ENCODE peak calls at places on chromosomes 12 and 14, in eight cellular contexts. G, I, S, Q, X, W, F and U are unnamed samples.

GRCh38 chr14:59585891-59586554 is 9.4 kb upstream of the CCDC175 start:
- DNase-seq in G (peak; percentile 34), I (no peak), S (no peak), Q (peak; percentile 11), X (no peak), W (no peak), F (no peak), U (no peak)

GRCh38 chr14:35215110-35215872 is 76.9 kb upstream of the PSMA6 start:
- DNase-seq in G (no peak), I (no peak), S (no peak), Q (peak; percentile 62), X (no peak), W (no peak), F (no peak), U (no peak)

GRCh38 chr14:92022036-92022435 is 17.8 kb downstream of the TRIP11 start:
- DNase-seq in G (no peak), I (no peak), S (no peak), Q (no peak), X (no peak), W (no peak), F (no peak), U (no peak)

GRCh38 chr12:24038211-24038997 is 88.9 kb upstream of the SOX5 start:
- DNase-seq in G (no peak), I (no peak), S (no peak), Q (no peak), X (no peak), W (no peak), F (no peak), U (no peak)

GRCh38 chr12:128687851-128688250 is 135.9 kb downstream of the SLC15A4 start:
- DNase-seq in G (no peak), I (no peak), S (no peak), Q (no peak), X (no peak), W (no peak), F (no peak), U (no peak)

GRCh38 chr14:44657688-44658388 is 150.8 kb upstream of the FSCB start:
- DNase-seq in G (no peak), I (no peak), S (no peak), Q (no peak), X (no peak), W (no peak), F (no peak), U (no peak)

GRCh38 chr14:95535226-95536021 is 574 bp downstream of the GLRX5 start:
- DNase-seq in G (no peak), I (no peak), S (peak; percentile 17), Q (peak; percentile 32), X (peak; percentile 63), W (no peak), F (no peak), U (no peak)

GRCh38 chr12:110516995-110517394 is 14.9 kb downstream of the RAD9B start:
- DNase-seq in G (no peak), I (no peak), S (no peak), Q (no peak), X (no peak), W (no peak), F (no peak), U (no peak)

GRCh38 chr14:53128303-53128702 is 24.8 kb downstream of the DDHD1 start:
- DNase-seq in G (no peak), I (no peak), S (no peak), Q (no peak), X (no peak), W (no peak), F (no peak), U (no peak)

GRCh38 chr12:54984602-54985376 is at the start of gene TESPA1:
- DNase-seq in G (peak; percentile 17), I (no peak), S (peak; percentile 21), Q (no peak), X (no peak), W (no peak), F (peak; percentile 11), U (no peak)

GRCh38 chr14:32202941-32203882 is at the start of gene RNU6-8:
- DNase-seq in G (peak; percentile 61), I (peak; percentile 78), S (peak; percentile 85), Q (peak; percentile 88), X (peak; percentile 95), W (peak; percentile 85), F (peak; percentile 89), U (no peak)

GRCh38 chr14:69107407-69108003 is 45.4 kb downstream of the DCAF5 start:
- DNase-seq in G (no peak), I (peak; percentile 48), S (peak; percentile 44), Q (peak; percentile 76), X (peak; percentile 61), W (no peak), F (peak; percentile 54), U (no peak)

GRCh38 chr14:66650491-66650911 is 142.6 kb downstream of the GPHN start:
- DNase-seq in G (no peak), I (no peak), S (no peak), Q (peak; percentile 78), X (no peak), W (no peak), F (no peak), U (no peak)

GRCh38 chr14:23030936-23031335 is 3.8 kb downstream of the PSMB5 start:
- DNase-seq in G (no peak), I (no peak), S (no peak), Q (no peak), X (no peak), W (no peak), F (no peak), U (no peak)

GRCh38 chr14:23035303-23036164 is 834 bp upstream of the PSMB5 start:
- DNase-seq in G (no peak), I (no peak), S (no peak), Q (no peak), X (no peak), W (no peak), F (no peak), U (no peak)

GRCh38 chr14:23040100-23040499 is 1.9 kb upstream of the PSMB11 start:
- DNase-seq in G (no peak), I (no peak), S (no peak), Q (no peak), X (no peak), W (no peak), F (no peak), U (no peak)

GRCh38 chr14:23033801-23034497 is 751 bp downstream of the PSMB5 start:
- DNase-seq in G (no peak), I (no peak), S (no peak), Q (no peak), X (no peak), W (no peak), F (no peak), U (no peak)

DNA sequence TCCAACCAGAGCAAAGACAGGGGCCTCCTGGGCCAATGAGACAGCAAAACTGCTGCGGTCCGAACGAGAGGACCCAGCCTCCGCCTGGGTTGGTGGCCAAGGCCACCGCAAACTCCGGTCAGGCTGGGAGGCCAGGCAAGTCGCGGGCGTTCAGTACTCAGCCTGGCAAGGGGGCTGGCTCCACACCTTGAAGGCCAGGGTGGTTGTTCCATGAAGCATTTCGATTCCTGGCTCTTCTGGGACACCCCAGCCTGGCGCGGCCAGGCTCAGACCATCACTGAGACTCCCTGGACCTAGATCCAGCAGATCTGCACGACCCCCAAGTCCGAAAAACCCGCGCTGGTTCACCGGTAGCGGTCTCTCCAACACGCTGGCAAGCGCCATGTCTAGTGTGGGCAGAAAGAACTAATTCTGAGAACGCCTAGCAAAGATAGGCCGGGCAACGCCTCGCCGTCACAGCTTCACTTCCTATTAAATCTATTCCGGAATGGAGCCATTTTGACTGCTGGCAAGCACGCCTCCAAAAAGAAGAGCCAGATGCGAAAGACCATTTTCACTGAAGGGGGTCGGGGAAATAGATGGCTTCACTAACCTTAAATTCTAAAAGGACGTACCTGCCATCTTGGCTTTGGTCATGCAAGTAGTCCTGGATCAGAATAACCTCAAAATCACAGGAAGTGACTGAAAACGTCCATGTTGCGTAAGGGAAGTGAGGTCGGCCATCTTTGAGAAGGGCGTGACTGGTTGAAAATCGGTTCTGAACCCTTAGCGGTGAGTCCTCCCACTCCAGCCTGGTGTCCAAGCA is at the start of gene PSMB5:
- DNase-seq in G (peak; percentile 98), I (peak; percentile 84), S (peak; percentile 91), Q (peak; percentile 97), X (peak; percentile 90), W (peak; percentile 80), F (peak; percentile 92), U (peak; percentile 94)
- TF ChIP-seq POLR2AphosphoS5 in G (peak; percentile 56), I (peak; percentile 72), S (peak; percentile 73), Q (peak; percentile 82), X (peak; percentile 91), W (peak; percentile 31), F (peak; percentile 90), U (peak; percentile 73)

DNA sequence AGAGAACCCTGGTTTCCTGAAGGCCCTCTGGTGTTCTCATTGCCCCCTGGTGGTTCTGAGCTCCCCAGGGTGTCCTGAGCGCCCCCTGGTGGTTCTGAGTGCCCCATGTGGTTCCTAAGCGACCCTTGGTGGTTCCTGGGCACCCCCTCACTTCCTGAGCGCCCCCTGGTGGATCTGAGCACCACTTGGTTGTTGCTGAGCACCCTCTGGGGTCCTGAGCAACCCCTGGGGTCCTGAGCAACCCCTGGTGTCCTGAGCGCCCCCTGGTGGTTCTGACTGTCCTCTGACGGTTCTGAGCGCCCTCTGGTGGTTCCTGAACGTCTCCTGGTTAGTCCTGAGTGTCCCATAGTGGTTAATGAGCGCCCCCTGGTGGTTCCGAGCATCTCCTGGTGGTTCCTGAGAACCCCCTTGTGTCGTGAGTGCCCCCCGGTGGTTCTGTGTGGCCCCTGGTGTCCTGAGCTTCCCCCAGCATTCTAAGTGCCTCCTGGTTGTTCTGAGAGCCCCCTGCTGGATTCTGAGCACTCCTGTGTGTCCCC is 568.3 kb downstream of the TMEM121 start:
- DNase-seq in G (peak; percentile 16), I (no peak), S (no peak), Q (no peak), X (no peak), W (peak; percentile 48), F (no peak), U (no peak)
- TF ChIP-seq CTCF in G (peak; percentile 8), I (peak; percentile 82), S (no peak), Q (no peak), X (no peak), W (peak; percentile 98), F (no peak), U (no peak)

DNA sequence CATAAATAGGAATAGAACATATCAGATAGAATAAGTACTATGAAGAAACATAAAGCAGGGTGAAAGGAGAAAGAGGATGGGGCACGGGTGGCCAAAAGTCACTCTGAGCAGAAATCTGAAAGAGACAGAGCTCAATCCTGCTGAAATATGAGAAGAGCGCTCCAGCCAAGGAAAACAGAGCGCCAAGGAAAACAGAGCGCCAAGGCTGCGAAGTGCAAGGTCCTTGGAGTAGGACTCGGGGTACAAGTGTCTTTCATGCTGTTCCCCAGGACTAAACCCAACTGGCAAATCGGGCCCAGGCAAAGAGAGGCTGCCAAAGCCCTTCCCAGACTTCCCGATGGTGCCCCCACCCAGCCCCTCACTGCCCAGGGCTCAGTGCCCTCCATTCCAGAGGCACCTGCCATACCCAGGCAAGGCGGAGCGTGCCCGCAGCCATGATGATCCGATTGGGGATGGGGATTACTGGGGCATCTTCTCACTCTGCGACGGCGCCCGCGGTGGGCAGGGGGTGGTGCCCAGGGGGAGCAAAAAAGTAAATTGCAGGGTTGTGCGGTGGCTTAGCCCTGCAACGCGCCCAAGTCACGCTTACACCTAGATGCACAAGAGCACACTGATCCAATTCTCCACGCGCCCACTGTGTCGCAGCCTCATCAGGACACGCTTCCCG is 1.7 kb downstream of the LTBP2 start:
- DNase-seq in G (no peak), I (no peak), S (no peak), Q (peak; percentile 30), X (no peak), W (no peak), F (no peak), U (no peak)
- H3K4me3 ChIP-seq in G (no peak overlapping the region), I (peak overlapping the region; percentile 62), S (peak overlapping the region; percentile 83), Q (peak overlapping the region; percentile 88), X (peak overlapping the region; percentile 68), W (no peak overlapping the region), F (no peak overlapping the region), U (peak overlapping the region; percentile 71)

GRCh38 chr12:8712572-8712971 is 14.8 kb downstream of the RIMKLB start:
- DNase-seq in G (no peak), I (no peak), S (no peak), Q (peak; percentile 62), X (no peak), W (no peak), F (no peak), U (no peak)

GRCh38 chr12:8709124-8709830 is 11.5 kb downstream of the RIMKLB start:
- DNase-seq in G (no peak), I (no peak), S (no peak), Q (peak; percentile 60), X (no peak), W (no peak), F (no peak), U (no peak)
- TF ChIP-seq POLR2AphosphoS5 in G (no peak), I (no peak), S (no peak), Q (no peak), X (no peak), W (no peak), F (peak; percentile 12), U (peak; percentile 51)